ENCODE peak calls at places on chromosomes 4 and X, in eight cellular contexts. One of them, this sample, is unnamed.

GRCh38 chrX:139596068-139596467 is 65.5 kb downstream of the F9 start:
- DNase-seq in body of pancreas: no peak
- DNase-seq in gastrocnemius medialis: no peak
- DNase-seq in coronary artery: no peak
- DNase-seq in CD4-positive, CD25-positive, alpha-beta regulatory T cell: no peak
- DNase-seq in cardiac muscle cell: no peak
- DNase-seq in DND-41: no peak
- DNase-seq in kidney: no peak
- DNase-seq in this sample: no peak

GRCh38 chrX:16459008-16459407 is 190.9 kb upstream of the S100G start:
- DNase-seq in coronary artery: no peak
- DNase-seq in DND-41: no peak
- DNase-seq in kidney: no peak
- DNase-seq in gastrocnemius medialis: no peak
- DNase-seq in CD4-positive, CD25-positive, alpha-beta regulatory T cell: no peak
- DNase-seq in body of pancreas: no peak
- DNase-seq in cardiac muscle cell: no peak
- DNase-seq in this sample: no peak

GRCh38 chrX:152904151-152905080 is 6.5 kb downstream of the ZNF185 start:
- DNase-seq in cardiac muscle cell: peak; percentile 52
- DNase-seq in gastrocnemius medialis: no peak
- DNase-seq in kidney: peak; percentile 73
- DNase-seq in DND-41: peak; percentile 59
- DNase-seq in CD4-positive, CD25-positive, alpha-beta regulatory T cell: peak; percentile 14
- DNase-seq in coronary artery: no peak
- DNase-seq in body of pancreas: peak; percentile 70
- DNase-seq in this sample: no peak

GRCh38 chr4:33512397-33512796 is 2731.9 kb downstream of the ARAP2 start:
- DNase-seq in coronary artery: no peak
- DNase-seq in kidney: no peak
- DNase-seq in cardiac muscle cell: no peak
- DNase-seq in gastrocnemius medialis: no peak
- DNase-seq in body of pancreas: no peak
- DNase-seq in CD4-positive, CD25-positive, alpha-beta regulatory T cell: no peak
- DNase-seq in DND-41: no peak
- DNase-seq in this sample: no peak

GRCh38 chrX:40922307-40922706 is 162.9 kb upstream of the USP9X start:
- DNase-seq in body of pancreas: no peak
- DNase-seq in gastrocnemius medialis: no peak
- DNase-seq in CD4-positive, CD25-positive, alpha-beta regulatory T cell: no peak
- DNase-seq in coronary artery: no peak
- DNase-seq in cardiac muscle cell: peak; percentile 67
- DNase-seq in DND-41: no peak
- DNase-seq in kidney: no peak
- DNase-seq in this sample: no peak

GRCh38 chrX:154372612-154373022 is 1.8 kb downstream of the FLNA start:
- DNase-seq in coronary artery: no peak
- DNase-seq in kidney: peak; percentile 85
- DNase-seq in DND-41: no peak
- DNase-seq in CD4-positive, CD25-positive, alpha-beta regulatory T cell: peak; percentile 40
- DNase-seq in gastrocnemius medialis: no peak
- DNase-seq in cardiac muscle cell: peak; percentile 49
- DNase-seq in body of pancreas: no peak
- DNase-seq in this sample: no peak

GRCh38 chrX:110944793-110945466 is 149.3 kb upstream of the CHRDL1 start:
- DNase-seq in gastrocnemius medialis: no peak
- DNase-seq in CD4-positive, CD25-positive, alpha-beta regulatory T cell: no peak
- DNase-seq in coronary artery: no peak
- DNase-seq in kidney: no peak
- DNase-seq in DND-41: no peak
- DNase-seq in body of pancreas: peak; percentile 76
- DNase-seq in cardiac muscle cell: peak; percentile 0
- DNase-seq in this sample: no peak

GRCh38 chr4:38723726-38724506 is 58.9 kb downstream of the TLR10 start:
- DNase-seq in CD4-positive, CD25-positive, alpha-beta regulatory T cell: no peak
- DNase-seq in DND-41: no peak
- DNase-seq in body of pancreas: no peak
- DNase-seq in coronary artery: no peak
- DNase-seq in gastrocnemius medialis: no peak
- DNase-seq in kidney: no peak
- DNase-seq in cardiac muscle cell: no peak
- DNase-seq in this sample: peak; percentile 62

GRCh38 chr4:150140774-150141400 is 62.6 kb downstream of the DCLK2 start:
- DNase-seq in DND-41: no peak
- DNase-seq in gastrocnemius medialis: no peak
- DNase-seq in body of pancreas: no peak
- DNase-seq in kidney: no peak
- DNase-seq in coronary artery: no peak
- DNase-seq in CD4-positive, CD25-positive, alpha-beta regulatory T cell: no peak
- DNase-seq in cardiac muscle cell: no peak
- DNase-seq in this sample: no peak

GRCh38 chr4:142407569-142407968 is 438.5 kb downstream of the INPP4B start:
- DNase-seq in body of pancreas: no peak
- DNase-seq in CD4-positive, CD25-positive, alpha-beta regulatory T cell: no peak
- DNase-seq in coronary artery: no peak
- DNase-seq in gastrocnemius medialis: no peak
- DNase-seq in cardiac muscle cell: no peak
- DNase-seq in DND-41: no peak
- DNase-seq in kidney: no peak
- DNase-seq in this sample: no peak

GRCh38 chr4:142405021-142405991 is 440.8 kb downstream of the INPP4B start:
- DNase-seq in coronary artery: peak; percentile 77
- DNase-seq in cardiac muscle cell: peak; percentile 25
- DNase-seq in DND-41: peak; percentile 80
- DNase-seq in gastrocnemius medialis: peak; percentile 38
- DNase-seq in CD4-positive, CD25-positive, alpha-beta regulatory T cell: peak; percentile 58
- DNase-seq in kidney: peak; percentile 51
- DNase-seq in body of pancreas: peak; percentile 50
- DNase-seq in this sample: no peak

GRCh38 chr4:142406917-142407501 is 439.1 kb downstream of the INPP4B start:
- DNase-seq in DND-41: peak; percentile 29
- DNase-seq in body of pancreas: no peak
- DNase-seq in CD4-positive, CD25-positive, alpha-beta regulatory T cell: peak; percentile 46
- DNase-seq in kidney: no peak
- DNase-seq in gastrocnemius medialis: no peak
- DNase-seq in cardiac muscle cell: no peak
- DNase-seq in coronary artery: no peak
- DNase-seq in this sample: no peak

GRCh38 chr4:142404191-142404611 is 441.9 kb downstream of the INPP4B start:
- DNase-seq in coronary artery: no peak
- DNase-seq in CD4-positive, CD25-positive, alpha-beta regulatory T cell: no peak
- DNase-seq in body of pancreas: no peak
- DNase-seq in DND-41: peak; percentile 17
- DNase-seq in kidney: no peak
- DNase-seq in cardiac muscle cell: no peak
- DNase-seq in gastrocnemius medialis: peak; percentile 41
- DNase-seq in this sample: no peak

GRCh38 chr4:142406051-142406549 is 440.0 kb downstream of the INPP4B start:
- DNase-seq in DND-41: peak; percentile 21
- DNase-seq in CD4-positive, CD25-positive, alpha-beta regulatory T cell: no peak
- DNase-seq in gastrocnemius medialis: no peak
- DNase-seq in kidney: no peak
- DNase-seq in cardiac muscle cell: peak; percentile 22
- DNase-seq in coronary artery: no peak
- DNase-seq in body of pancreas: no peak
- DNase-seq in this sample: no peak
- H3K4me3 ChIP-seq in DND-41: no peak overlapping the region
- H3K4me3 ChIP-seq in CD4-positive, CD25-positive, alpha-beta regulatory T cell: peak overlapping the region; percentile 93
- H3K4me3 ChIP-seq in gastrocnemius medialis: no peak overlapping the region
- H3K4me3 ChIP-seq in kidney: no peak overlapping the region
- H3K4me3 ChIP-seq in cardiac muscle cell: no peak overlapping the region
- H3K4me3 ChIP-seq in coronary artery: peak overlapping the region; percentile 74
- H3K4me3 ChIP-seq in body of pancreas: no peak overlapping the region
- H3K4me3 ChIP-seq in this sample: no peak overlapping the region

GRCh38 chrX:27008486-27008885 is 454.7 kb downstream of the PPP4R3C start:
- DNase-seq in CD4-positive, CD25-positive, alpha-beta regulatory T cell: no peak
- DNase-seq in cardiac muscle cell: peak; percentile 41
- DNase-seq in coronary artery: no peak
- DNase-seq in kidney: no peak
- DNase-seq in DND-41: no peak
- DNase-seq in gastrocnemius medialis: no peak
- DNase-seq in body of pancreas: no peak
- DNase-seq in this sample: no peak
- H3K4me3 ChIP-seq in CD4-positive, CD25-positive, alpha-beta regulatory T cell: no peak overlapping the region
- H3K4me3 ChIP-seq in cardiac muscle cell: no peak overlapping the region
- H3K4me3 ChIP-seq in coronary artery: no peak overlapping the region
- H3K4me3 ChIP-seq in kidney: no peak overlapping the region
- H3K4me3 ChIP-seq in DND-41: no peak overlapping the region
- H3K4me3 ChIP-seq in gastrocnemius medialis: no peak overlapping the region
- H3K4me3 ChIP-seq in body of pancreas: no peak overlapping the region
- H3K4me3 ChIP-seq in this sample: no peak overlapping the region

GRCh38 chrX:17836830-17837229 is 24.3 kb downstream of the RAI2 start:
- DNase-seq in cardiac muscle cell: no peak
- DNase-seq in body of pancreas: no peak
- DNase-seq in coronary artery: no peak
- DNase-seq in gastrocnemius medialis: no peak
- DNase-seq in CD4-positive, CD25-positive, alpha-beta regulatory T cell: no peak
- DNase-seq in DND-41: no peak
- DNase-seq in kidney: no peak
- DNase-seq in this sample: no peak

GRCh38 chrX:17829526-17829925 is 31.6 kb downstream of the RAI2 start:
- DNase-seq in kidney: no peak
- DNase-seq in DND-41: no peak
- DNase-seq in coronary artery: no peak
- DNase-seq in gastrocnemius medialis: no peak
- DNase-seq in CD4-positive, CD25-positive, alpha-beta regulatory T cell: no peak
- DNase-seq in body of pancreas: no peak
- DNase-seq in cardiac muscle cell: no peak
- DNase-seq in this sample: no peak

GRCh38 chrX:17831255-17831654 is 29.8 kb downstream of the RAI2 start:
- DNase-seq in cardiac muscle cell: no peak
- DNase-seq in coronary artery: no peak
- DNase-seq in gastrocnemius medialis: no peak
- DNase-seq in DND-41: no peak
- DNase-seq in kidney: no peak
- DNase-seq in CD4-positive, CD25-positive, alpha-beta regulatory T cell: no peak
- DNase-seq in body of pancreas: no peak
- DNase-seq in this sample: no peak

GRCh38 chrX:17830211-17830610 is 30.9 kb downstream of the RAI2 start:
- DNase-seq in DND-41: no peak
- DNase-seq in gastrocnemius medialis: no peak
- DNase-seq in coronary artery: no peak
- DNase-seq in body of pancreas: no peak
- DNase-seq in kidney: no peak
- DNase-seq in CD4-positive, CD25-positive, alpha-beta regulatory T cell: no peak
- DNase-seq in cardiac muscle cell: no peak
- DNase-seq in this sample: no peak

DNA sequence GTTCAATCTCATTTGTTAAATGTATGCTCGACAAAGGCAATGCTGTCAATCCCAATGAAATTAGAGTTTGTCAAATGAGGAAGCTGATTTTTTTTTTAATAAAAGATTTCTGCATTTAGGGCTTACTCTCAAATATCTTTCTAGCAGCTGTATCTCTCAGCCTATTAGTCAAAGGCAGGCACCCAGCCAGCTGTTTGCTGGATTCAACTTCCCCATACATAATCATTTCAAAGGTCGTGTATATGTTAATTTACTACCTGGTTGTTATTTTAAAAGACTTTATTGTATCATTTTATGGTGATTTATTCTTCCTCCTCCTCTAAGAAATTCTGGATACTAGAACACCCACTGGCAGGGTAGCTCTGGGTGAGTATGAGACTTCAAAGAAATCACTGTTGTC is 27.1 kb downstream of the RAI2 start:
- DNase-seq in body of pancreas: no peak
- DNase-seq in DND-41: no peak
- DNase-seq in kidney: no peak
- DNase-seq in coronary artery: no peak
- DNase-seq in gastrocnemius medialis: no peak
- DNase-seq in cardiac muscle cell: no peak
- DNase-seq in CD4-positive, CD25-positive, alpha-beta regulatory T cell: no peak
- DNase-seq in this sample: no peak
- H3K4me3 ChIP-seq in body of pancreas: no peak overlapping the region
- H3K4me3 ChIP-seq in DND-41: no peak overlapping the region
- H3K4me3 ChIP-seq in kidney: no peak overlapping the region
- H3K4me3 ChIP-seq in coronary artery: no peak overlapping the region
- H3K4me3 ChIP-seq in gastrocnemius medialis: no peak overlapping the region
- H3K4me3 ChIP-seq in cardiac muscle cell: no peak overlapping the region
- H3K4me3 ChIP-seq in CD4-positive, CD25-positive, alpha-beta regulatory T cell: no peak overlapping the region
- H3K4me3 ChIP-seq in this sample: no peak overlapping the region

GRCh38 chr4:112510191-112510467 is 5.9 kb downstream of the NEUROG2 start:
- DNase-seq in DND-41: no peak
- DNase-seq in gastrocnemius medialis: no peak
- DNase-seq in coronary artery: no peak
- DNase-seq in kidney: no peak
- DNase-seq in cardiac muscle cell: no peak
- DNase-seq in body of pancreas: no peak
- DNase-seq in CD4-positive, CD25-positive, alpha-beta regulatory T cell: peak; percentile 42
- DNase-seq in this sample: no peak

GRCh38 chr4:112509243-112510190 is 6.5 kb downstream of the NEUROG2 start:
- DNase-seq in coronary artery: no peak
- DNase-seq in gastrocnemius medialis: no peak
- DNase-seq in DND-41: no peak
- DNase-seq in CD4-positive, CD25-positive, alpha-beta regulatory T cell: no peak
- DNase-seq in cardiac muscle cell: no peak
- DNase-seq in kidney: no peak
- DNase-seq in body of pancreas: no peak
- DNase-seq in this sample: no peak

GRCh38 chr4:112514079-112514448 is 1.9 kb downstream of the NEUROG2 start:
- DNase-seq in kidney: no peak
- DNase-seq in DND-41: no peak
- DNase-seq in coronary artery: no peak
- DNase-seq in body of pancreas: no peak
- DNase-seq in cardiac muscle cell: no peak
- DNase-seq in CD4-positive, CD25-positive, alpha-beta regulatory T cell: no peak
- DNase-seq in gastrocnemius medialis: no peak
- DNase-seq in this sample: no peak

GRCh38 chr4:112511294-112512118 is 4.5 kb downstream of the NEUROG2 start:
- DNase-seq in DND-41: no peak
- DNase-seq in CD4-positive, CD25-positive, alpha-beta regulatory T cell: no peak
- DNase-seq in gastrocnemius medialis: no peak
- DNase-seq in body of pancreas: no peak
- DNase-seq in cardiac muscle cell: no peak
- DNase-seq in kidney: no peak
- DNase-seq in coronary artery: no peak
- DNase-seq in this sample: no peak

DNA sequence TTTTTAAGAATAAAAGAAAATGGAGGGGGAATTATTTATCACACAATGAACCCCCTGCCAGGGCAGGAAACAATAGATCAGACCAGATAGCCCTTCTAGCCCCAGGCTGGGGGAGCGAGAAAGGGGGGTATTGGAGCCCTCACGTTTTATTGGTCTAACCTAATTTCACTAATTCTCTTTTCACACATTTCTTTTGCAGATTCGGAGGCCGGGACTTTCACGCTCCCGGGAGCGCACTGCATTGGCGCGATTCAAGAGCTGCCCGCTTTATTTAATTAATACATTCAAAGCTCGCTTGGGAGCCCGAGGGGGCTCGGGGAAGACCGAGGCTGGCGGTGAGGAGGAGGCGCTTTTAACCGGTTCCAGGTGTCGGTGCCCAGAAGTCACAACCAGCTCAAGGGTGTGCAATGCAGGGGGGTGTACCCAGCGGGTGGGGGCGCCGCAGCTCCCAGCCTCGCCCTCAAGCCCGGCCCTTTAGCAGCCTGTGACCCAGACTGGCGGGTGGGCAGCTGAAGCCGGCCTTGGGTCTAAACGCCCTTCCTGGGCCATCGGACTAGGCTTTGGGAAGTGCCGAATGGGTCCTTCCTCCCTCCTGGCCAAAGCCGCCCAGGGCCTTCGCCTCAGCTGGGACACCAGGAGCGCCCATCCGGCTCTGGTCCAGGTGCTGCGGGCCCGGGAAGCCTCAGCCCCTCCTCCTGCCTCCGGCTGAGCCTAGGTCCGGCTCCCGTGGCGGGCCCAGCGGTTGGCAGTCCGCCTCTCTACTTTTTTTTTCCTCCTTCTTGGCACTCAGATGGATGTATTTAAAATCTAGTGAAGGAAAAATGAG is 5.3 kb downstream of the NEUROG2 start:
- DNase-seq in kidney: no peak
- DNase-seq in coronary artery: no peak
- DNase-seq in DND-41: no peak
- DNase-seq in CD4-positive, CD25-positive, alpha-beta regulatory T cell: no peak
- DNase-seq in gastrocnemius medialis: no peak
- DNase-seq in cardiac muscle cell: no peak
- DNase-seq in body of pancreas: no peak
- DNase-seq in this sample: no peak
- H3K4me3 ChIP-seq in kidney: no peak overlapping the region
- H3K4me3 ChIP-seq in coronary artery: peak overlapping the region; percentile 66
- H3K4me3 ChIP-seq in DND-41: no peak overlapping the region
- H3K4me3 ChIP-seq in CD4-positive, CD25-positive, alpha-beta regulatory T cell: peak overlapping the region; percentile 71
- H3K4me3 ChIP-seq in gastrocnemius medialis: peak overlapping the region; percentile 2
- H3K4me3 ChIP-seq in cardiac muscle cell: peak overlapping the region; percentile 5
- H3K4me3 ChIP-seq in body of pancreas: no peak overlapping the region
- H3K4me3 ChIP-seq in this sample: peak overlapping the region; percentile 37

This sample was measured in esophagus muscularis mucosa.